ENCODE peak calls at places on chromosomes 5 and 9, in seven cellular contexts. P is mucosa of descending colon, C is esophagus squamous epithelium, H is uterus, K is lower leg skin, J is fibroblast of the aortic adventitia, U is AG04450. M is an unnamed sample.

GRCh38 chr9:128479262-128479661 is 23.5 kb downstream of the ODF2 start:
- DNase-seq in P (no peak), H (no peak), C (no peak), K (no peak), J (no peak), U (no peak), M (no peak)

GRCh38 chr5:3886521-3887461 is 291.2 kb downstream of the IRX1 start:
- DNase-seq in K (no peak), U (no peak), H (no peak), P (no peak), C (no peak), J (no peak), M (no peak)

GRCh38 chr9:125133403-125134316 is 9.7 kb downstream of the SCAI start:
- DNase-seq in P (no peak), K (no peak), C (no peak), H (no peak), J (no peak), U (no peak), M (no peak)

GRCh38 chr9:17613723-17614122 is 34.9 kb downstream of the SH3GL2 start:
- DNase-seq in U (peak), P (no peak), K (no peak), H (no peak), C (no peak), J (peak), M (no peak)

GRCh38 chr5:17720070-17720469 is 85.8 kb downstream of the TAF11L14 start:
- DNase-seq in P (no peak), H (no peak), C (no peak), K (no peak), U (no peak), J (no peak), M (no peak)

GRCh38 chr5:103472820-103473219 is 89.8 kb downstream of the NUDT12 start:
- DNase-seq in P (no peak), J (peak), H (no peak), C (no peak), U (no peak), K (no peak), M (no peak)

GRCh38 chr5:31217441-31217840 is 24.0 kb downstream of the CDH6 start:
- DNase-seq in K (no peak), P (no peak), C (no peak), U (no peak), J (no peak), H (no peak), M (no peak)

GRCh38 chr5:107794731-107795130 is 124.0 kb upstream of the EFNA5 start:
- DNase-seq in H (no peak), C (no peak), P (no peak), K (no peak), U (no peak), J (peak), M (no peak)

GRCh38 chr5:164013077-164013670 is 507.8 kb downstream of the MAT2B start:
- DNase-seq in K (peak), H (peak), U (peak), P (no peak), C (no peak), J (peak), M (peak)

GRCh38 chr5:96528262-96528661 is 95.2 kb upstream of the PCSK1 start:
- DNase-seq in U (no peak), C (no peak), J (no peak), K (no peak), H (no peak), P (no peak), M (no peak)

GRCh38 chr9:33041459-33042188 is 16.6 kb downstream of the DNAJA1 start:
- DNase-seq in U (no peak), H (no peak), K (no peak), C (no peak), J (peak), P (no peak), M (no peak)

GRCh38 chr5:64678400-64678799 is 11.9 kb upstream of the SHISAL2B start:
- DNase-seq in H (no peak), U (no peak), K (no peak), C (no peak), P (no peak), J (no peak), M (no peak)

GRCh38 chr9:78424299-78424698 is 127.4 kb downstream of the PSAT1 start:
- DNase-seq in P (no peak), H (no peak), U (no peak), C (no peak), J (no peak), K (no peak), M (no peak)

GRCh38 chr9:132590318-132591182 is 8.1 kb downstream of the BARHL1 start:
- DNase-seq in H (no peak), K (no peak), U (no peak), J (no peak), P (no peak), C (no peak), M (no peak)

GRCh38 chr5:62385816-62386400 is 17.8 kb downstream of the DIMT1 start:
- DNase-seq in P (no peak), C (no peak), K (no peak), H (no peak), U (no peak), J (no peak), M (no peak)

GRCh38 chr5:140240987-140241706 is 61.8 kb downstream of the PFDN1 start:
- DNase-seq in H (peak), P (peak), C (no peak), K (peak), J (peak), U (peak), M (no peak)

GRCh38 chr9:125854553-125855275 is 107.5 kb downstream of the PBX3 start:
- DNase-seq in C (no peak), K (no peak), H (no peak), U (no peak), J (peak), P (no peak), M (no peak)

GRCh38 chr9:99140685-99141314 is 35.9 kb downstream of the TGFBR1 start:
- DNase-seq in C (no peak), H (peak), P (no peak), K (no peak), U (peak), J (peak), M (no peak)

DNA sequence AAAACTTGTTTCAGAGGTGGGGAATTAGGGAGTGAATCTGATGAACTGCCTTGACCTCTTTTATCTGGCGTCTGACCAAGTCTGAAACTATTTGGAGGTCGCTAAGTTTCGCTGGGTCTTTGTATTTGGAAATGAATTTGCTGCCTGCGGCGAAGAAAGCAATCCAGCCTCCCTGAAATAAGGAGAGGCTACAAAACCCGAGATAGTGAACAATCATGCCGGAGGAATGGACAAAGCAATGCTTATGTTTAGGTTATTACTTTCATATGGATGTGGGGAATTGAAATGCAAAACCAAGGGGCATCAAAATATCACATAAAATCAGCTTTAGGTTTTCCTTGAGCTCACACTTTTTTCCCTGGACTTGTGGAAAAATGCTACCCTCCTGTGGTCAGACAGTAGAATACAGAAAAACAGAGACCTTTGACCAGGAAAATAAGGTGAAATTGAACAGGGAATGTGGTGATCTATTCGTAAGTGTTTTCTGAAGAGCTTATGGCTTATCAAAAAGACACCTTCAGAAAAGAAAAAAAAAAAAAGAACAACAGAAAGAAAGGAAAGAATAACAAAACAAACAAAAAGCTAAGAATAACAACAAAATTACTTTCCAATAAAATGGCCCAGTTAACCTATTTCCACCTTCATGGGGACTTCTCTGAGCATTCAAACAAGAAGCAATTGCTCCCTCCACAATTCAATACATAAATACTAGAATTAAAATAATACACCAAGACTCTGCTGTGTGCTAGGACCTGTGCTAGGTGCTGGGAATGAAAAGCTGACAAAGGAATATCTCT is 68.6 kb upstream of the DPYSL3 start:
- DNase-seq in K (no peak), P (no peak), H (no peak), J (peak), C (no peak), U (no peak), M (no peak)
- TF ChIP-seq CTCF in K (no peak), P (peak), H (peak), J (peak), C (peak), U (peak), M (peak)

GRCh38 chr5:146176805-146177204 is 5.6 kb downstream of the LARS1 start:
- DNase-seq in J (no peak), H (no peak), K (no peak), P (no peak), C (no peak), U (no peak), M (no peak)
- H3K4me3 ChIP-seq in J (no peak), H (no peak), K (no peak), P (no peak), C (no peak), U (no peak), M (no peak)

GRCh38 chr9:71901695-71902094 is 9.3 kb downstream of the ABHD17B start:
- DNase-seq in U (no peak), H (no peak), C (no peak), J (no peak), K (no peak), P (no peak), M (no peak)
- TF ChIP-seq CTCF in U (no peak), H (no peak), C (no peak), J (no peak), K (no peak), P (no peak), M (no peak)

DNA sequence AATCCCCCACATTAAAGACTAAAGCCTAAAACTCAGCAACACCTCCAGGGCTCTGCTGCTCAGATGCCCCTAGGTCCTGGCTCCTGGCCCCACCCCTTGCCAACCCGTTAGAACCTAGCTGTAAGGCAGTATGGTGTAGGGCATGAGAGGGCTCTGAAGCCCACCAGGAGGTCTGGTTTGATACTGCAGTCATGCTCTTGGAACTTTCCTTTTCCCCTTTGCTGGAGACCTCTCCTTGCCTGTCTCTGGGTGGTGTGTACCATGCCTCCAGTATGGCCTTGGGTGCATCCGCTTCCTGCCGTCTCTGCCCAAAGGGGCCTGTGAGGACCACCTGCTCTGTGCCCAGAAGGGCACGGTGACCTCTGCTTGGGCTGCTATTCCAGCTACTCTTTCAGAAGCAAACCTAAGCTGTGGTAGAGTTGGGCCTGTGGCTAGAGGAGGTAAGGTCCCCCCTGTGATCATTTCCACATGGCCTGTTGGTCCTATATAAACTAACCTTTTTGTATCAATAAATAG is 3.5 kb downstream of the TENT4A start:
- DNase-seq in U (no peak), C (no peak), K (no peak), J (no peak), P (no peak), H (peak), M (no peak)
- H3K4me3 ChIP-seq in U (peak), C (no peak), K (no peak), J (peak), P (no peak), H (peak), M (peak)

DNA sequence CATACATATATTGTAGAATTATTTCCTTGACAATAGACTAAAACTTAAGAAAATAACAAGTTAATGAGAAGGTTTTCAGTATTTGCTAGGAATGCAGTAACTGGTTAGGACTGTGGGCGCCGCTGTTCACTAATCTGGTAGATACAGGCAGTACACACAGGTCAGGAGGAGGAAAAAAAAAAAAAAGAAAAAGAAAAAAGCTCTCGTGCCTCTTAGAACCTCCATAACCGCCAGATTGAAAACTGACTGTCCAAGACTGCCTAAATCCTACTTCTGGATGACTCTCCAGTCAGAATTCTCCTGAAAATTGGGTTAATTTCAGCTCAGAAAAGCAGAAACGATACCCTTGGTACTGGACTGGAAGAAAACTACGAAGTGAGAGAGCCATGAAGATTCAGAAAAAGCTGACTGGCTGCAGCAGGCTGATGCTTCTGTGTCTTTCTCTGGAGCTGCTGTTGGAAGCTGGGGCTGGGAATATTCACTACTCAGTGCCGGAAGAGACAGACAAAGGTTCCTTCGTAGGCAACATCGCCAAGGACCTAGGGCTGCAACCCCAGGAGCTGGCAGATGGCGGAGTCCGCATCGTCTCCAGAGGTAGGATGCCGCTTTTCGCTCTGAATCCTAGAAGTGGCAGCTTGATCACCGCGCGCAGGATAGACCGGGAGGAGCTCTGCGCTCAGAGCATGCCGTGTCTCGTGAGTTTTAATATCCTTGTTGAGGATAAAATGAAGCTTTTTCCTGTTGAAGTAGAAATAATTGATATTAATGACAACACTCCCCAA is at the start of gene PCDHGA1:
- DNase-seq in H (no peak), J (peak), K (no peak), U (no peak), C (no peak), P (no peak), M (no peak)
- TF ChIP-seq CTCF in H (no peak), J (peak), K (no peak), U (peak), C (no peak), P (no peak), M (peak)

GRCh38 chr5:172765766-172766286 is 5.2 kb downstream of the DUSP1 start:
- DNase-seq in U (no peak), P (no peak), J (peak), K (no peak), C (no peak), H (no peak), M (no peak)
- H3K4me3 ChIP-seq in U (peak), P (no peak), J (peak), K (no peak), C (no peak), H (peak), M (no peak)

GRCh38 chr5:151094054-151094858 is 13.4 kb upstream of the TNIP1 start:
- DNase-seq in H (no peak), P (peak), J (no peak), K (no peak), C (no peak), U (no peak), M (peak)

GRCh38 chr5:151095341-151096000 is 14.6 kb upstream of the TNIP1 start:
- DNase-seq in P (peak), H (peak), K (no peak), U (no peak), J (no peak), C (no peak), M (no peak)

GRCh38 chr5:151092750-151093149 is 11.9 kb upstream of the TNIP1 start:
- DNase-seq in K (no peak), J (peak), H (no peak), U (no peak), P (no peak), C (no peak), M (no peak)

GRCh38 chr5:151094861-151095260 is 14.0 kb upstream of the TNIP1 start:
- DNase-seq in H (no peak), P (no peak), C (no peak), J (peak), U (no peak), K (no peak), M (no peak)

GRCh38 chr5:151093476-151093889 is 12.6 kb upstream of the TNIP1 start:
- DNase-seq in K (peak), U (no peak), P (no peak), J (peak), H (peak), C (no peak), M (no peak)
- TF ChIP-seq CTCF in K (no peak), U (no peak), P (no peak), J (no peak), H (no peak), C (no peak), M (no peak)

M was measured in GM06990.